ENCODE peak calls at places on chromosomes 2 and 18, in six cellular contexts. Z is uterus, D is Peyer's patch, A is spleen, W is lower leg skin, F is HCT116. J is an unnamed sample.

GRCh38 chr2:38074775-38075435 is 1.0 kb downstream of the CYP1B1 start:
- DNase-seq in D (no peak), F (no peak), W (peak), Z (no peak), A (peak), J (peak)

GRCh38 chr18:78073275-78073674 is 823.6 kb downstream of the GALR1 start:
- DNase-seq in Z (no peak), F (no peak), A (no peak), D (no peak), W (no peak), J (no peak)

GRCh38 chr2:105849431-105850179 is 104.9 kb downstream of the NCK2 start:
- DNase-seq in A (no peak), D (no peak), W (no peak), F (no peak), Z (no peak), J (no peak)

GRCh38 chr18:50970006-50970405 is 2.2 kb downstream of the ELAC1 start:
- DNase-seq in W (no peak), A (no peak), Z (no peak), F (no peak), D (peak), J (no peak)

GRCh38 chr18:57951999-57952774 is 91.8 kb upstream of the NEDD4L start:
- DNase-seq in F (no peak), W (no peak), D (peak), Z (no peak), A (no peak), J (no peak)

GRCh38 chr18:32760391-32760790 is 12.4 kb downstream of the KLHL14 start:
- DNase-seq in F (no peak), W (no peak), Z (no peak), D (peak), A (peak), J (no peak)

GRCh38 chr2:134127496-134127895 is 126.4 kb upstream of the MGAT5 start:
- DNase-seq in Z (no peak), W (no peak), D (peak), A (no peak), F (no peak), J (no peak)

GRCh38 chr18:10340821-10341220 is 113.6 kb upstream of the APCDD1 start:
- DNase-seq in F (no peak), Z (no peak), A (no peak), W (no peak), D (no peak), J (no peak)

GRCh38 chr18:22912835-22913234 is 20.3 kb upstream of the RBBP8 start:
- DNase-seq in D (no peak), A (no peak), W (no peak), Z (no peak), F (no peak), J (no peak)

GRCh38 chr2:237529452-237530402 is 36.6 kb upstream of the PRLH start:
- DNase-seq in W (no peak), Z (no peak), F (no peak), D (no peak), A (peak), J (no peak)

GRCh38 chr18:77030201-77030600 is 102.4 kb downstream of the MBP start:
- DNase-seq in D (no peak), W (no peak), Z (no peak), F (no peak), A (no peak), J (no peak)

GRCh38 chr2:139177041-139177440 is 396.9 kb upstream of the NXPH2 start:
- DNase-seq in W (no peak), Z (no peak), F (no peak), D (no peak), A (no peak), J (no peak)

GRCh38 chr2:200498316-200498715 is 11.6 kb downstream of the KCTD18 start:
- DNase-seq in A (no peak), F (no peak), D (no peak), W (no peak), Z (no peak), J (no peak)

GRCh38 chr2:231457101-231457500 is 7.2 kb downstream of the NCL start:
- DNase-seq in A (no peak), Z (no peak), W (no peak), D (no peak), F (no peak), J (no peak)

GRCh38 chr2:116988303-116988702 is 826.2 kb upstream of the DDX18 start:
- DNase-seq in F (no peak), Z (no peak), D (no peak), A (no peak), W (no peak), J (no peak)

GRCh38 chr2:240169486-240170353 is 29.3 kb upstream of the OTOS start:
- DNase-seq in D (no peak), A (peak), Z (no peak), W (no peak), F (no peak), J (no peak)

GRCh38 chr18:58529714-58530354 is 99.1 kb downstream of the ALPK2 start:
- DNase-seq in W (peak), Z (no peak), A (peak), F (peak), D (peak), J (peak)

GRCh38 chr2:3299703-3300102 is 77.9 kb downstream of the EIPR1 start:
- DNase-seq in D (no peak), W (no peak), Z (no peak), A (no peak), F (no peak), J (no peak)

GRCh38 chr2:109059474-109060165 is 69.4 kb upstream of the SH3RF3 start:
- DNase-seq in A (peak), D (no peak), Z (no peak), F (no peak), W (peak), J (no peak)

DNA sequence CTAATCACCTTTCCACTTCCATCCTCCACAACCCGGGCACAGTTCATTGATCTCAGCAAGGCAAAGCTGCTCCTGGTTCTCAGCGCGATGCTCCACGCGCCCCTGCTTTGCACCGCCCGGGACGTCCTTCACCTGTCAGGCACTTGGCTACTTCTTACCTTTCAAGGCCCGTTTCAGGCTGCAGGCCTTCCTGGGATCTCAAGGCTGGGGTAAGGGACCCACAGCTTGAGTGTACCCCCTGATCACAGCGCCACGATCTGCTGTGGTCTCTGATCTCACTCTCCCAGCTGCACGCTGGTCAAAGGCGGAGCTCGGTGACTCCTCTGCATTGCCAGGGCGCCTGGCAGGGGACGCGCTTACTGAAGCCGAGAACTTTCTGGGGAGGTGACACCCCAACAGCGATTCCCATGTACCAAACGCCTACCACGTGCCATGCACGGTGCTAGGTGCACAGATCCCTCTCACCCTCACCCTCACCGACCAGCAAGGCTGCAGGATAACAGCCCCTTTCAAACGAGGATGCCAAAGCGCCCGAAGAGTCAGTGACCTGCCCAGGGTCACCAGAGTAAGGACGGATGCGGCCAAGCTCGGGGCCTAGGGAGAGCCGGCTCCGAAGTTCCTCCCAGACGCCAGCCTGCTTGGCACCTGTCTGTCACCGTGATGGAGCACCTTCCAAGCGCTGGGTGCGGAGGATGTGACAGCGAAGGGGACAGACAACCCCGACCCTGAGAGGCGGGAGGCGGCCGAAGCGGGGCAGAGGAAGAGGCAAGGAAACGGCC is 818 bp downstream of the ITGB1BP1 start:
- DNase-seq in Z (peak), W (peak), A (peak), F (peak), D (peak), J (peak)
- TF ChIP-seq POLR2A in Z (no peak), W (no peak), A (no peak), F (no peak), D (no peak), J (no peak)

GRCh38 chr2:150478206-150478974 is 9.1 kb downstream of the RND3 start:
- DNase-seq in W (no peak), Z (no peak), D (no peak), A (no peak), F (no peak), J (no peak)
- TF ChIP-seq POLR2A in W (no peak), Z (no peak), D (no peak), A (no peak), F (no peak), J (no peak)

DNA sequence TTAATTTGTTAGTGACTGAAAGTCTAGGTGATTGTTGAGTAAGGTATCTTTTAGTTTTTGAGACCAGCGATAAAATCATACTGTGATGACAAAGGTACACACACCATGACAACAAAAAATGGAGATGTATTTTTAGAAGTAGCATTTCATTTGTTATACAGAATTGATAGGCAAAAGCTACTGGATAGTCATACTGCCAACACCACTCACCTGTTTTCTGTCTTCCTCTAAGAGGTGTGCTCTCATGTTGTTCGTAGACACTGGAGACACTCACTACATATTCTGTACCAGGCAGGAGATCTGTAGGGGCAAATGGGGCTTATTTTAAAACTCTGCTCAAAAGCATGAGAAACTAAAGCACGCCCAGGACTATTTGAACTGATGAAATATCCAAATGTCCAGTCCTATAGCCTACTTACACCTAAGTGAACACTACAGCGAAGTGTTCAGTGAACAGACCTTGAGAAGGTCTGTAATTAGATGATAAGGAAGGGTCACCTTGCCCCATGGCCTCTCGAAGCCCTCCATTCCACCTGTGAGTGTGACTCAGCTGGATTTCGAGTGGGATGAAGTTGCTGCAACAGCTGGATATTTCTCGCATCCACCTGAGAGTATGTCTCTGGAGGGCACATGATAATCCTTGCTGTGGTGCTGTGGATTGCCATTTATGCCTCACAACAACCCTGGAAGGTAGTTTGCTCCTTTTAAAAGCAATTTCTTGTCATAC is 47.7 kb downstream of the FN1 start:
- DNase-seq in D (no peak), Z (no peak), F (no peak), W (no peak), A (no peak), J (no peak)
- TF ChIP-seq POLR2A in D (no peak), Z (no peak), F (no peak), W (no peak), A (no peak), J (no peak)

DNA sequence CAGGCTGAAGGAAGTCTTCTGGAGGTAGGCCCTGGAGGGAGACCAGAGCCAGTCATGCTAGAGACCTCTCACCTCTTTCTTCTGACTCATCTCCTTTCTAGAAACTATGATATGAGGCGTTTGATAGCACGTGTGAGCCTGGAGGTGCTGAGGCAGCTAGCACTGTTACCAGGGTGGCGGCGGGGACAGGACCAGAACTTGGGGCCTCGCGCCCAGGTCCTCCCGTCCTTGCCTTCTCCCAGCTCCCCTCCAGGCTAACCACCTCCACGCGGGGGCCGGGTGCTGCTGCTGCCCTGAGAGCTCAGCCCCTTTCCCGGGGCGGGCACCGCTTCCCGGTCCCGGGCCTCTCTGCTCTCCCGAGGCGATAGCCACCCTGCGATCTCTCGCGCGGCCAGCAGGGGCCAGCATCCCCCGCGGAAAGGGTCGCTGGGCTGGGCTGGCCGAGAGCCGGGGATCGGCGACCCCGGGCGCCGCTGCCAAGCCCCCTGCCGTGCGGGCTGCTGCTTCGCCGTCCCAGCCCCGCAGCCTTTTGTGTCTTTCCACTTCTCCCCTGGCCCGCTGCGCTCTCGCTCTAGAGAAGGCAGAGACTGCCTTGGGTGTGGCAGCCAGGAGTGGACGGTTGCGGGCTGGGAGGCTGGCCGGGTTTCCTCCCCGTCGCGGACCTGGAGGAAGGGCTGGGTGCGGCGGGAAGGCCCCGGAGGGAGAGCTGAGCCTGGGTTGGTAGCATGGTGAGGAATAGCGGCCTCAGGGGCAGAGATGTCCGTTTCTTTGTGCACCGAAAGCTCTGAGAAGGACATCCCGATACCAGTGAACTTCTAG is 49.1 kb downstream of the TMEM17 start:
- DNase-seq in W (peak), Z (peak), D (peak), A (peak), F (no peak), J (peak)
- TF ChIP-seq POLR2A in W (no peak), Z (peak), D (peak), A (no peak), F (no peak), J (no peak)

DNA sequence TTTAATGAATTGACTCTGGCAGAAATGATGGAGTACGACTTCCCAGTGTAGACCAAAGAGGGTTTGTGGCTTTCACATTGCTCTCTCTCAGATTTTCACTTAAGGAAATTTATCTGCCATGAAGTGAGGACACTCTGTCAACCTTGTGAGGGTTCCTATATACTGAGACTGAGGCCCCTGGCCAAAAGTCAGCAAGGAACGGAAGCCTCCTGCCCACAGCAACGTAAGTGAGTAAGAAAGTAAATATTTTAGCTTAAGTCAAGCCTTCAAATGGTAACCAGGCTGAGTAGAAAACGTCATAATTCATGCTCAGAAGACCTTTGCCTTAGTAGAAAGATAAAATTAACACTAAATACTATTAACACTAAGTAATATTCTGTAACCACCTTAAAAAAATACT is 1080.5 kb upstream of the ACVR2A start:
- DNase-seq in A (no peak), Z (no peak), D (no peak), F (no peak), W (no peak), J (no peak)
- TF ChIP-seq POLR2A in A (no peak), Z (no peak), D (no peak), F (no peak), W (no peak), J (no peak)

J was measured in erythroblast.